ENCODE peak calls at places on chromosomes 7 and 10, in six cellular contexts. One of them, this sample, is unnamed.

GRCh38 chr7:156027821-156028220 is 215.6 kb upstream of the SHH start:
- DNase-seq in HL-60: no peak
- DNase-seq in putamen: no peak
- DNase-seq in choroid plexus epithelial cell: no peak
- DNase-seq in stimulated activated naive CD4-positive, alpha-beta T cell: no peak
- DNase-seq in GM13977: no peak
- DNase-seq in this sample: no peak

GRCh38 chr7:80294321-80294720 is 159.7 kb downstream of the GNAI1 start:
- DNase-seq in GM13977: no peak
- DNase-seq in stimulated activated naive CD4-positive, alpha-beta T cell: no peak
- DNase-seq in HL-60: no peak
- DNase-seq in putamen: no peak
- DNase-seq in choroid plexus epithelial cell: peak
- DNase-seq in this sample: no peak

GRCh38 chr10:69721690-69722310 is 79.9 kb upstream of the COL13A1 start:
- DNase-seq in choroid plexus epithelial cell: peak
- DNase-seq in putamen: no peak
- DNase-seq in HL-60: no peak
- DNase-seq in stimulated activated naive CD4-positive, alpha-beta T cell: no peak
- DNase-seq in GM13977: no peak
- DNase-seq in this sample: no peak

GRCh38 chr10:12264204-12264908 is 68.4 kb downstream of the CDC123 start:
- DNase-seq in HL-60: peak
- DNase-seq in choroid plexus epithelial cell: peak
- DNase-seq in GM13977: peak
- DNase-seq in stimulated activated naive CD4-positive, alpha-beta T cell: peak
- DNase-seq in putamen: peak
- DNase-seq in this sample: peak

GRCh38 chr7:54898659-54899340 is 120.0 kb upstream of the EGFR start:
- DNase-seq in putamen: no peak
- DNase-seq in choroid plexus epithelial cell: no peak
- DNase-seq in GM13977: no peak
- DNase-seq in HL-60: no peak
- DNase-seq in stimulated activated naive CD4-positive, alpha-beta T cell: no peak
- DNase-seq in this sample: no peak

GRCh38 chr7:135966341-135967043 is 10.7 kb downstream of the MTPN start:
- DNase-seq in choroid plexus epithelial cell: no peak
- DNase-seq in HL-60: no peak
- DNase-seq in GM13977: no peak
- DNase-seq in putamen: no peak
- DNase-seq in stimulated activated naive CD4-positive, alpha-beta T cell: no peak
- DNase-seq in this sample: no peak

GRCh38 chr10:44195120-44196007 is 189.5 kb downstream of the CXCL12 start:
- DNase-seq in putamen: no peak
- DNase-seq in HL-60: no peak
- DNase-seq in stimulated activated naive CD4-positive, alpha-beta T cell: no peak
- DNase-seq in choroid plexus epithelial cell: peak
- DNase-seq in GM13977: no peak
- DNase-seq in this sample: peak

GRCh38 chr10:62166331-62167154 is 102.1 kb downstream of the RTKN2 start:
- DNase-seq in putamen: peak
- DNase-seq in GM13977: peak
- DNase-seq in stimulated activated naive CD4-positive, alpha-beta T cell: no peak
- DNase-seq in choroid plexus epithelial cell: peak
- DNase-seq in HL-60: no peak
- DNase-seq in this sample: no peak

GRCh38 chr7:129308047-129308446 is 83.2 kb downstream of the AHCYL2 start:
- DNase-seq in HL-60: no peak
- DNase-seq in putamen: no peak
- DNase-seq in GM13977: no peak
- DNase-seq in stimulated activated naive CD4-positive, alpha-beta T cell: no peak
- DNase-seq in choroid plexus epithelial cell: peak
- DNase-seq in this sample: no peak

GRCh38 chr7:1007901-1008300 is 24.9 kb downstream of the CYP2W1 start:
- DNase-seq in stimulated activated naive CD4-positive, alpha-beta T cell: no peak
- DNase-seq in GM13977: no peak
- DNase-seq in choroid plexus epithelial cell: no peak
- DNase-seq in putamen: no peak
- DNase-seq in HL-60: no peak
- DNase-seq in this sample: peak

GRCh38 chr10:19847321-19847720 is 31.1 kb downstream of the PLXDC2 start:
- DNase-seq in choroid plexus epithelial cell: peak
- DNase-seq in putamen: no peak
- DNase-seq in HL-60: no peak
- DNase-seq in GM13977: no peak
- DNase-seq in stimulated activated naive CD4-positive, alpha-beta T cell: no peak
- DNase-seq in this sample: no peak

GRCh38 chr7:91098566-91098965 is 165.7 kb upstream of the FZD1 start:
- DNase-seq in HL-60: no peak
- DNase-seq in GM13977: no peak
- DNase-seq in stimulated activated naive CD4-positive, alpha-beta T cell: no peak
- DNase-seq in putamen: no peak
- DNase-seq in choroid plexus epithelial cell: peak
- DNase-seq in this sample: no peak

GRCh38 chr10:124048371-124049290 is 44.8 kb downstream of the CHST15 start:
- DNase-seq in HL-60: no peak
- DNase-seq in stimulated activated naive CD4-positive, alpha-beta T cell: no peak
- DNase-seq in putamen: no peak
- DNase-seq in choroid plexus epithelial cell: peak
- DNase-seq in GM13977: no peak
- DNase-seq in this sample: no peak

GRCh38 chr7:127809285-127809702 is 157.3 kb downstream of the SND1 start:
- DNase-seq in putamen: peak
- DNase-seq in HL-60: no peak
- DNase-seq in GM13977: no peak
- DNase-seq in stimulated activated naive CD4-positive, alpha-beta T cell: no peak
- DNase-seq in choroid plexus epithelial cell: peak
- DNase-seq in this sample: no peak

GRCh38 chr7:17690030-17690429 is 250.3 kb downstream of the SNX13 start:
- DNase-seq in choroid plexus epithelial cell: peak
- DNase-seq in HL-60: peak
- DNase-seq in GM13977: no peak
- DNase-seq in stimulated activated naive CD4-positive, alpha-beta T cell: no peak
- DNase-seq in putamen: no peak
- DNase-seq in this sample: no peak

GRCh38 chr7:92877367-92877766 is 41.0 kb upstream of the CDK6 start:
- DNase-seq in stimulated activated naive CD4-positive, alpha-beta T cell: peak
- DNase-seq in choroid plexus epithelial cell: no peak
- DNase-seq in GM13977: no peak
- DNase-seq in putamen: no peak
- DNase-seq in HL-60: no peak
- DNase-seq in this sample: no peak

This sample was measured in colonic mucosa.